ENCODE peak calls at places on chromosomes 5 and 9, in seven cellular contexts. X is ascending aorta, J is fibroblast of villous mesenchyme, K is lower leg skin, Q is heart left ventricle, V is skeletal muscle cell, R is breast epithelium. M is an unnamed sample.

GRCh38 chr5:140118294-140118936 is 4.5 kb downstream of the PURA start:
- DNase-seq in X (no peak), J (no peak), K (no peak), Q (no peak), V (no peak), R (no peak), M (peak; percentile 30)

GRCh38 chr5:30401479-30402058 is 791.9 kb upstream of the CDH6 start:
- DNase-seq in X (no peak), J (no peak), K (no peak), Q (peak; percentile 28), V (no peak), R (no peak), M (peak; percentile 15)

GRCh38 chr5:169296456-169297220 is 4.3 kb downstream of the SLIT3 start:
- DNase-seq in X (no peak), J (peak; percentile 28), K (peak; percentile 83), Q (no peak), V (no peak), R (no peak), M (no peak)

GRCh38 chr5:132369471-132370240 is at the start of gene SLC22A5:
- DNase-seq in X (no peak), J (peak; percentile 54), K (peak; percentile 94), Q (peak; percentile 75), V (no peak), R (peak; percentile 72), M (peak; percentile 96)

GRCh38 chr5:134444941-134445471 is 33.3 kb upstream of the CDKN2AIPNL start:
- DNase-seq in X (no peak), J (no peak), K (no peak), Q (no peak), V (no peak), R (no peak), M (no peak)

GRCh38 chr9:79390077-79390673 is 181.6 kb upstream of the TLE4 start:
- DNase-seq in X (no peak), J (peak; percentile 1), K (no peak), Q (no peak), V (peak; percentile 68), R (no peak), M (no peak)

GRCh38 chr9:125393426-125393825 is 131.8 kb downstream of the GAPVD1 start:
- DNase-seq in X (no peak), J (no peak), K (no peak), Q (no peak), V (no peak), R (no peak), M (no peak)

GRCh38 chr5:3303777-3304176 is 291.9 kb upstream of the IRX1 start:
- DNase-seq in X (no peak), J (no peak), K (no peak), Q (no peak), V (no peak), R (no peak), M (no peak)

GRCh38 chr9:137697832-137698231 is 79.0 kb downstream of the EHMT1 start:
- DNase-seq in X (no peak), J (no peak), K (no peak), Q (no peak), V (no peak), R (no peak), M (peak; percentile 30)

GRCh38 chr5:61493973-61494372 is 161.9 kb downstream of the ZSWIM6 start:
- DNase-seq in X (no peak), J (no peak), K (no peak), Q (no peak), V (no peak), R (no peak), M (no peak)

GRCh38 chr9:90969021-90969675 is 167.5 kb downstream of the SYK start:
- DNase-seq in X (no peak), J (no peak), K (no peak), Q (no peak), V (no peak), R (no peak), M (no peak)

GRCh38 chr5:35158627-35159369 is 71.5 kb downstream of the PRLR start:
- DNase-seq in X (no peak), J (no peak), K (no peak), Q (no peak), V (no peak), R (no peak), M (no peak)

GRCh38 chr9:70954126-70954525 is 167.3 kb downstream of the TRPM3 start:
- DNase-seq in X (no peak), J (peak; percentile 82), K (no peak), Q (no peak), V (peak; percentile 64), R (no peak), M (no peak)

GRCh38 chr9:130815242-130815808 is 19.7 kb upstream of the ABL1 start:
- DNase-seq in X (no peak), J (no peak), K (no peak), Q (no peak), V (no peak), R (no peak), M (no peak)

GRCh38 chr5:105952875-105953274 is 1717.9 kb downstream of the EFNA5 start:
- DNase-seq in X (no peak), J (peak; percentile 52), K (no peak), Q (no peak), V (peak; percentile 67), R (no peak), M (no peak)

GRCh38 chr9:130912932-130913598 is 16.5 kb upstream of the QRFP start:
- DNase-seq in X (peak; percentile 15), J (peak; percentile 24), K (no peak), Q (no peak), V (peak; percentile 42), R (no peak), M (no peak)

GRCh38 chr9:19136129-19136528 is 8.8 kb upstream of the PLIN2 start:
- DNase-seq in X (no peak), J (no peak), K (no peak), Q (no peak), V (no peak), R (no peak), M (peak; percentile 18)

GRCh38 chr5:139565411-139566305 is 4.5 kb downstream of the UBE2D2 start:
- DNase-seq in X (no peak), J (peak; percentile 47), K (peak; percentile 17), Q (no peak), V (no peak), R (no peak), M (no peak)

GRCh38 chr9:38006163-38006562 is 62.9 kb downstream of the SHB start:
- DNase-seq in X (no peak), J (no peak), K (no peak), Q (peak; percentile 51), V (no peak), R (no peak), M (no peak)

GRCh38 chr5:94562327-94562971 is 56.0 kb downstream of the KIAA0825 start:
- DNase-seq in X (no peak), J (no peak), K (no peak), Q (no peak), V (no peak), R (no peak), M (no peak)

GRCh38 chr5:9955586-9955985 is 294.1 kb downstream of the ATPSCKMT start:
- DNase-seq in X (no peak), J (no peak), K (no peak), Q (no peak), V (no peak), R (no peak), M (no peak)

GRCh38 chr5:62588668-62589067 is 10.0 kb downstream of the LRRC70 start:
- DNase-seq in X (no peak), J (no peak), K (no peak), Q (no peak), V (no peak), R (no peak), M (no peak)

GRCh38 chr9:136644593-136645342 is 17.9 kb upstream of the EGFL7 start:
- DNase-seq in X (peak; percentile 39), J (peak; percentile 86), K (peak; percentile 98), Q (peak; percentile 87), V (no peak), R (peak; percentile 78), M (peak; percentile 99)

GRCh38 chr5:160287378-160288051 is 24.8 kb downstream of the CCNJL start:
- DNase-seq in X (no peak), J (peak; percentile 17), K (no peak), Q (peak; percentile 92), V (no peak), R (peak; percentile 51), M (peak; percentile 85)
- H3K4me3 ChIP-seq in X (no peak overlapping the region), J (no peak overlapping the region), K (no peak overlapping the region), Q (no peak overlapping the region), V (no peak overlapping the region), R (peak overlapping the region; percentile 5), M (no peak overlapping the region)

DNA sequence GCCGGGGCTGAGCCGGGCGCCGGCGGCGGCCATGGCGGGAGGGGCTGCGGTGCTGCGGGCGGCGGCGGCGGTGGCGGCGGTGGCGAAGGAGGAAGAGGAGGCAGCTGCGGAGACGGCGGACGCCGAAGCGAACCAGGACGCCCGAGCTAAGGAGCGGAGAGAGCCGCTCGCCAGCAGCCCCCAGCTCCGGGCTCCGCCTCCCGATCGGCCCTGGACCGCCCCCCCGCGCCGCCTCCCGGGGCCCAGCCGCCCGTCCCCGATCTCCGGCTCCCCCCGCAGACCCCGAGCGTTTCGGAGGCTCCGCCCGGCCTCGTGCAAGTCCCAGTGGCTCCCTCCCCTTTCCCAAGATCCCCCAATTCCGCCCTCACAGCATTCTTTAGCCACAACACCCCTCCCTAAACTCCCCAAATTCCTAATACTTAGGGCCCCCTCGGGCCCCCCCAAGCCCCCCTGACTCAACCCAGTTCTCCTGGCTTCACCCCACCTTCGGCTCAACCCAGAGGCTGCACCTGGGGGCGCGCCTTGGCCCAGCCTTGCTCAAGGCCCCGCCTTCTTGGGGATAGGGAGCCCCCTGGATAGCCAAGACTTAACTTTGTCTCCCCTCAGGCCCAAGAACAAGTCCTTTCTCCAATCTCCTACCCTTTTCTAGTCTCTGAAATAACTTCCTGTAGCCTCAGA is at the start of gene ASTN2:
- DNase-seq in X (no peak), J (no peak), K (peak; percentile 81), Q (peak; percentile 23), V (no peak), R (no peak), M (peak; percentile 90)
- H3K4me3 ChIP-seq in X (peak within 1 kb of the TSS; percentile 62), J (no peak within 1 kb of the TSS), K (peak within 1 kb of the TSS; percentile 9), Q (peak within 1 kb of the TSS; percentile 54), V (peak within 1 kb of the TSS; percentile 38), R (peak within 1 kb of the TSS; percentile 71), M (peak within 1 kb of the TSS; percentile 43)

GRCh38 chr5:138490648-138491283 is 25.5 kb downstream of the EGR1 start:
- DNase-seq in X (no peak), J (no peak), K (no peak), Q (no peak), V (no peak), R (no peak), M (no peak)
- H3K4me3 ChIP-seq in X (no peak overlapping the region), J (no peak overlapping the region), K (no peak overlapping the region), Q (no peak overlapping the region), V (no peak overlapping the region), R (peak overlapping the region; percentile 75), M (no peak overlapping the region)

GRCh38 chr5:136193396-136193935 is 504 bp upstream of the SMIM32 start:
- DNase-seq in X (no peak), J (no peak), K (peak; percentile 73), Q (no peak), V (no peak), R (no peak), M (no peak)

GRCh38 chr5:136192015-136192525 is 892 bp downstream of the SMIM32 start:
- DNase-seq in X (no peak), J (no peak), K (no peak), Q (no peak), V (no peak), R (no peak), M (peak; percentile 74)

GRCh38 chr5:136190904-136191303 is 2.1 kb downstream of the SMIM32 start:
- DNase-seq in X (no peak), J (no peak), K (no peak), Q (no peak), V (no peak), R (no peak), M (no peak)

GRCh38 chr5:136192526-136193395 is at the start of gene SMIM32:
- DNase-seq in X (no peak), J (no peak), K (peak; percentile 85), Q (no peak), V (no peak), R (no peak), M (peak; percentile 86)

GRCh38 chr5:136191304-136192014 is 1.5 kb downstream of the SMIM32 start:
- DNase-seq in X (no peak), J (peak; percentile 23), K (peak; percentile 76), Q (no peak), V (no peak), R (no peak), M (peak; percentile 68)
- H3K4me3 ChIP-seq in X (peak overlapping the region; percentile 43), J (peak overlapping the region; percentile 24), K (no peak overlapping the region), Q (peak overlapping the region; percentile 59), V (peak overlapping the region; percentile 34), R (peak overlapping the region; percentile 61), M (peak overlapping the region; percentile 50)